ENCODE peak calls at places on chromosomes 6 and 20, in four cellular contexts. One of them, this sample, is unnamed.

GRCh38 chr6:48290595-48290994 is 179.6 kb upstream of the PTCHD4 start:
- DNase-seq in GM12878: no peak
- DNase-seq in H1: no peak
- DNase-seq in HepG2: no peak
- DNase-seq in this sample: no peak

GRCh38 chr6:127634178-127634577 is 57.2 kb downstream of the C6orf58 start:
- DNase-seq in GM12878: no peak
- DNase-seq in H1: no peak
- DNase-seq in HepG2: no peak
- DNase-seq in this sample: no peak

GRCh38 chr20:7503501-7503900 is 436.8 kb downstream of the HAO1 start:
- DNase-seq in GM12878: no peak
- DNase-seq in H1: no peak
- DNase-seq in HepG2: no peak
- DNase-seq in this sample: no peak

GRCh38 chr6:42453649-42454427 is 2.1 kb upstream of the TRERF1 start:
- DNase-seq in GM12878: no peak
- DNase-seq in H1: no peak
- DNase-seq in HepG2: no peak
- DNase-seq in this sample: no peak

GRCh38 chr6:142850653-142851434 is 94.1 kb downstream of the HIVEP2 start:
- DNase-seq in GM12878: peak
- DNase-seq in H1: no peak
- DNase-seq in HepG2: no peak
- DNase-seq in this sample: no peak

GRCh38 chr6:14452567-14453527 is 335.3 kb downstream of the CD83 start:
- DNase-seq in GM12878: peak
- DNase-seq in H1: no peak
- DNase-seq in HepG2: no peak
- DNase-seq in this sample: peak

GRCh38 chr6:163459536-163459935 is 45.0 kb downstream of the QKI start:
- DNase-seq in GM12878: no peak
- DNase-seq in H1: no peak
- DNase-seq in HepG2: no peak
- DNase-seq in this sample: no peak

GRCh38 chr6:163036251-163036650 is 308.5 kb downstream of the PACRG start:
- DNase-seq in GM12878: no peak
- DNase-seq in H1: no peak
- DNase-seq in HepG2: no peak
- DNase-seq in this sample: no peak

GRCh38 chr6:25223421-25224052 is 55.6 kb upstream of the CARMIL1 start:
- DNase-seq in GM12878: peak
- DNase-seq in H1: no peak
- DNase-seq in HepG2: peak
- DNase-seq in this sample: peak

GRCh38 chr6:54737247-54737646 is 109.3 kb upstream of the FAM83B start:
- DNase-seq in GM12878: no peak
- DNase-seq in H1: peak
- DNase-seq in HepG2: peak
- DNase-seq in this sample: peak

GRCh38 chr6:113995632-113996031 is 24.7 kb upstream of the HDAC2 start:
- DNase-seq in GM12878: no peak
- DNase-seq in H1: no peak
- DNase-seq in HepG2: peak
- DNase-seq in this sample: no peak

GRCh38 chr6:105748737-105749161 is 337.4 kb upstream of the PRDM1 start:
- DNase-seq in GM12878: no peak
- DNase-seq in H1: no peak
- DNase-seq in HepG2: no peak
- DNase-seq in this sample: peak

GRCh38 chr20:58634818-58635665 is 16.0 kb upstream of the STX16 start:
- DNase-seq in GM12878: no peak
- DNase-seq in H1: no peak
- DNase-seq in HepG2: no peak
- DNase-seq in this sample: peak

GRCh38 chr6:156809034-156809433 is 31.9 kb downstream of the ARID1B start:
- DNase-seq in GM12878: peak
- DNase-seq in H1: no peak
- DNase-seq in HepG2: no peak
- DNase-seq in this sample: no peak

GRCh38 chr20:47113362-47114118 is 218.9 kb downstream of the EYA2 start:
- DNase-seq in GM12878: no peak
- DNase-seq in H1: no peak
- DNase-seq in HepG2: peak
- DNase-seq in this sample: no peak

GRCh38 chr6:42294759-42295158 is 77.1 kb upstream of the MRPS10 start:
- DNase-seq in GM12878: no peak
- DNase-seq in H1: no peak
- DNase-seq in HepG2: peak
- DNase-seq in this sample: no peak

GRCh38 chr20:1881240-1881835 is 13.9 kb upstream of the SIRPA start:
- DNase-seq in GM12878: no peak
- DNase-seq in H1: no peak
- DNase-seq in HepG2: no peak
- DNase-seq in this sample: no peak

GRCh38 chr20:35305682-35306556 is 13.7 kb upstream of the FAM83C start:
- DNase-seq in GM12878: no peak
- DNase-seq in H1: no peak
- DNase-seq in HepG2: peak
- DNase-seq in this sample: peak

GRCh38 chr6:7909323-7910276 is 988 bp downstream of the TXNDC5 start:
- DNase-seq in GM12878: no peak
- DNase-seq in H1: no peak
- DNase-seq in HepG2: peak
- DNase-seq in this sample: peak

GRCh38 chr6:143018955-143019354 is 41.7 kb upstream of the AIG1 start:
- DNase-seq in GM12878: no peak
- DNase-seq in H1: no peak
- DNase-seq in HepG2: no peak
- DNase-seq in this sample: peak

GRCh38 chr6:68593558-68593957 is 41.5 kb upstream of the ADGRB3 start:
- DNase-seq in GM12878: no peak
- DNase-seq in H1: no peak
- DNase-seq in HepG2: no peak
- DNase-seq in this sample: no peak

GRCh38 chr6:13243033-13243432 is 85.3 kb downstream of the TBC1D7 start:
- DNase-seq in GM12878: no peak
- DNase-seq in H1: no peak
- DNase-seq in HepG2: no peak
- DNase-seq in this sample: no peak

GRCh38 chr20:58014628-58015315 is 213.7 kb downstream of the ANKRD60 start:
- DNase-seq in GM12878: no peak
- DNase-seq in H1: no peak
- DNase-seq in HepG2: no peak
- DNase-seq in this sample: no peak

GRCh38 chr6:132651062-132651461 is 7.9 kb downstream of the TAAR1 start:
- DNase-seq in GM12878: no peak
- DNase-seq in H1: no peak
- DNase-seq in HepG2: no peak
- DNase-seq in this sample: no peak

GRCh38 chr6:132648828-132649227 is 10.2 kb downstream of the TAAR1 start:
- DNase-seq in GM12878: no peak
- DNase-seq in H1: no peak
- DNase-seq in HepG2: no peak
- DNase-seq in this sample: no peak

GRCh38 chr6:132648356-132648755 is 10.6 kb downstream of the TAAR1 start:
- DNase-seq in GM12878: no peak
- DNase-seq in H1: no peak
- DNase-seq in HepG2: no peak
- DNase-seq in this sample: no peak

DNA sequence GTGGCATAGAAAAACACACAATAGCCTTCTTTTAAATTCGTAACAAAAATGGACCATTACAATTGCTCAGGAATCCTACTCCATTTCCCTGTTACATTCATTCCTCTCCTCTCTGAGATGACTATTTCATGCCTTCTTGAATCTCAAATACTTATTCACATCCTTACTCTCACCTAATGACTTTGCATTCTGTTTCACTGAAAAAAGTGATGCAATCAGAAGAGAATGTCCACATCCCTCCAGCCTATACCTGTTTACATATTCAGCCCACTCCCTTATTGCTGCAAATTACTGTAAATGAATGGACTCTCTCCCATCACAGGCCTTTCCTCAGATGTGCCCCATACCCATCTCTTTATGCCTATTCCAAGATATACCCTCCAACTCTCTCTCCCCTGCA is 8.6 kb downstream of the TAAR1 start:
- DNase-seq in GM12878: no peak
- DNase-seq in H1: no peak
- DNase-seq in HepG2: no peak
- DNase-seq in this sample: no peak
- TF ChIP-seq USF2 in GM12878: no peak
- TF ChIP-seq USF2 in H1: no peak
- TF ChIP-seq USF2 in HepG2: no peak
- TF ChIP-seq USF2 in this sample: no peak

GRCh38 chr20:22583773-22584629 is at the start of gene FOXA2:
- DNase-seq in GM12878: no peak
- DNase-seq in H1: no peak
- DNase-seq in HepG2: peak
- DNase-seq in this sample: peak
- TF ChIP-seq HDAC6 in GM12878: no peak
- TF ChIP-seq HDAC6 in H1: no peak
- TF ChIP-seq HDAC6 in HepG2: no peak
- TF ChIP-seq HDAC6 in this sample: no peak

GRCh38 chr6:30686908-30687658 is 638 bp upstream of the PPP1R18 start:
- DNase-seq in GM12878: peak
- DNase-seq in H1: no peak
- DNase-seq in HepG2: peak
- DNase-seq in this sample: peak
- TF ChIP-seq USF2 in GM12878: no peak
- TF ChIP-seq USF2 in H1: no peak
- TF ChIP-seq USF2 in HepG2: no peak
- TF ChIP-seq USF2 in this sample: peak

GRCh38 chr6:82331031-82331773 is 32.4 kb upstream of the TPBG start:
- DNase-seq in GM12878: no peak
- DNase-seq in H1: no peak
- DNase-seq in HepG2: no peak
- DNase-seq in this sample: peak
- TF ChIP-seq HDAC6 in GM12878: no peak
- TF ChIP-seq HDAC6 in H1: no peak
- TF ChIP-seq HDAC6 in HepG2: no peak
- TF ChIP-seq HDAC6 in this sample: no peak

DNA sequence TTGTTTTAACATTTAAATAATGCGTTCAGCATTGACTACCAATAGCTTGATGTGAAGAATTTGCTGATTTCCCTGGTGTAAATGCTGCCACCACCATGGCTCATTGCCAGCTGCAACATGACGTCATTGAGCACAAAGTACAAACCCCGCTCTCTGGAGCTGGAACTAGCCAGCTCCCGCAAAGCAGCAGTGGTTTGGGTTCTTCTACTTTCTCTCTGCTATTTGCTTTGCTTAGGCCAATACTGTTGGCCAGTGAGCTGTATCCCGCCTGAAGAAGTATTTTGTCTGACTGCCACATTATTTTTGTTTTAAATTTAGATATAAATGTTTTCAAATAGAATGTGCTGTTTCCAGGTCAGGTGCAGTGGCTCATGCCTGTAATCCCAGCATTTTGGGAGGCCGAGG is 47.4 kb upstream of the KIF13A start:
- DNase-seq in GM12878: no peak
- DNase-seq in H1: no peak
- DNase-seq in HepG2: peak
- DNase-seq in this sample: peak
- TF ChIP-seq USF2 in GM12878: no peak
- TF ChIP-seq USF2 in H1: no peak
- TF ChIP-seq USF2 in HepG2: no peak
- TF ChIP-seq USF2 in this sample: no peak

DNA sequence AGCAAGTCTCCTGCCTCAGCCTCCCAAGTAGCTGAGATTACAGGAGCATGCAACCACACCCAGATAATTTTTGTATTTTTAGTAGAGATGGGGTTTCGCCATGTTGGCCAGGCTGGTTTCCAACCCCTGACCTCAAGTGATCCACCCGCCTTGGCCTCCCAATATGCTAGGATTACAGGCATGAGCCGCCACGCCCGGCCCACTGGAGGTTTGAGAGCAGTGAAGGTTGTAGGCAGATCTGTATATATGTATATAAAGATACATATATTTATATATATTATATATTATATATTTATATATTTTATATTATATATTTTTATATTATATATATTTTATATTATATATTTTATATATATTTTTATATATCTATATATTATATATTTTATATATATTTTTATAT is 38.2 kb upstream of the TTPAL start:
- DNase-seq in GM12878: no peak
- DNase-seq in H1: no peak
- DNase-seq in HepG2: no peak
- DNase-seq in this sample: no peak
- TF ChIP-seq HDAC6 in GM12878: no peak
- TF ChIP-seq HDAC6 in H1: no peak
- TF ChIP-seq HDAC6 in HepG2: no peak
- TF ChIP-seq HDAC6 in this sample: no peak

DNA sequence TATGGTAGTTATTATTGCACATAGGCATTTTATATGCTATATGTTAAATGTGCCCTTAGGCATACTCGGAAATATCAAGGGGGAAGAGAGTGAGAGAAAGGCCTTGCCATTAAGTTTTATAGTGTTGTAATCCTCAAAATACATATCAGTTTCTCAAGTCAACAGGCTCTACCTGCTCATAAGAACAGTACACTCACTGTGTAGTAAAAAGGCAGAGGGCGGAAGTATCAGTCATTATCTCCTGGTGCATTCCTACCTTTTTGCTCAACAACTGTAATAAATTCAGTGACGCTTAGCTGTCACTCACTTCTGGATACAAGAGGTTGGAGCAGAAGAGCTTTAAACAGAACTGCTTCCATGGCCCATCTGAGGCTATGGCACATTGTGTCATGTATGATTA is 33.9 kb upstream of the ME1 start:
- DNase-seq in GM12878: no peak
- DNase-seq in H1: no peak
- DNase-seq in HepG2: peak
- DNase-seq in this sample: no peak
- TF ChIP-seq USF2 in GM12878: no peak
- TF ChIP-seq USF2 in H1: no peak
- TF ChIP-seq USF2 in HepG2: no peak
- TF ChIP-seq USF2 in this sample: no peak

GRCh38 chr6:2168480-2168879 is 76.9 kb downstream of the GMDS start:
- DNase-seq in GM12878: no peak
- DNase-seq in H1: no peak
- DNase-seq in HepG2: no peak
- DNase-seq in this sample: no peak
- TF ChIP-seq HDAC6 in GM12878: no peak
- TF ChIP-seq HDAC6 in H1: no peak
- TF ChIP-seq HDAC6 in HepG2: no peak
- TF ChIP-seq HDAC6 in this sample: no peak

This sample was measured in K562.